ENCODE peak calls at places on chromosomes 11 and 22, in five cellular contexts. T, W, O, E and H are unnamed samples. For H3K4me1, the result is how much of the 10 kb centered on the place peaks cover.

GRCh38 chr22:11253000-11253511 is 4274.9 kb upstream of the OR11H1 start:
- DNase-seq in T (no peak), W (no peak), O (no peak), E (no peak), H (peak)

GRCh38 chr11:19988598-19988997 is 171.7 kb downstream of the DBX1 start:
- DNase-seq in T (peak), W (peak), O (no peak), E (no peak), H (no peak)

GRCh38 chr22:28718044-28718443 is 23.6 kb downstream of the CHEK2 start:
- DNase-seq in T (no peak), W (no peak), O (no peak), E (no peak), H (no peak)

GRCh38 chr11:65427691-65428577 is 5.3 kb downstream of the NEAT1 start:
- DNase-seq in T (no peak), W (peak), O (peak), E (peak), H (peak)

GRCh38 chr22:44305888-44306287 is 6.9 kb downstream of the SHISAL1 start:
- DNase-seq in T (no peak), W (no peak), O (no peak), E (no peak), H (no peak)

GRCh38 chr11:9802291-9802861 is 138.5 kb downstream of the SWAP70 start:
- DNase-seq in T (no peak), W (no peak), O (no peak), E (no peak), H (no peak)

GRCh38 chr11:124638500-124638899 is 15.8 kb downstream of the TBRG1 start:
- DNase-seq in T (no peak), W (no peak), O (no peak), E (no peak), H (no peak)

GRCh38 chr22:37739000-37739399 is 42.2 kb downstream of the TRIOBP start:
- DNase-seq in T (peak), W (no peak), O (no peak), E (no peak), H (no peak)

GRCh38 chr11:9461068-9461759 is 402 bp downstream of the ZNF143 start:
- DNase-seq in T (peak), W (peak), O (peak), E (peak), H (peak)

GRCh38 chr22:20775342-20775895 is 1.5 kb downstream of the SERPIND1 start:
- DNase-seq in T (no peak), W (no peak), O (no peak), E (no peak), H (no peak)

GRCh38 chr11:45045692-45046471 is 95.2 kb upstream of the TP53I11 start:
- DNase-seq in T (peak), W (no peak), O (peak), E (no peak), H (no peak)

GRCh38 chr11:12129227-12129626 is 18.8 kb downstream of the MICAL2 start:
- DNase-seq in T (no peak), W (no peak), O (no peak), E (no peak), H (no peak)

GRCh38 chr11:12126352-12127019 is 16.1 kb downstream of the MICAL2 start:
- DNase-seq in T (no peak), W (peak), O (peak), E (no peak), H (no peak)

GRCh38 chr11:12130180-12130980 is 20.0 kb downstream of the MICAL2 start:
- DNase-seq in T (no peak), W (no peak), O (peak), E (no peak), H (no peak)

GRCh38 chr11:12127206-12127898 is 17.0 kb downstream of the MICAL2 start:
- DNase-seq in T (no peak), W (no peak), O (no peak), E (no peak), H (no peak)

GRCh38 chr11:12128191-12128841 is 17.9 kb downstream of the MICAL2 start:
- DNase-seq in T (no peak), W (no peak), O (no peak), E (no peak), H (no peak)
- H3K4me1 ChIP-seq in T (half or more), W (under half), O (under half), E (under half), H (under half)

DNA sequence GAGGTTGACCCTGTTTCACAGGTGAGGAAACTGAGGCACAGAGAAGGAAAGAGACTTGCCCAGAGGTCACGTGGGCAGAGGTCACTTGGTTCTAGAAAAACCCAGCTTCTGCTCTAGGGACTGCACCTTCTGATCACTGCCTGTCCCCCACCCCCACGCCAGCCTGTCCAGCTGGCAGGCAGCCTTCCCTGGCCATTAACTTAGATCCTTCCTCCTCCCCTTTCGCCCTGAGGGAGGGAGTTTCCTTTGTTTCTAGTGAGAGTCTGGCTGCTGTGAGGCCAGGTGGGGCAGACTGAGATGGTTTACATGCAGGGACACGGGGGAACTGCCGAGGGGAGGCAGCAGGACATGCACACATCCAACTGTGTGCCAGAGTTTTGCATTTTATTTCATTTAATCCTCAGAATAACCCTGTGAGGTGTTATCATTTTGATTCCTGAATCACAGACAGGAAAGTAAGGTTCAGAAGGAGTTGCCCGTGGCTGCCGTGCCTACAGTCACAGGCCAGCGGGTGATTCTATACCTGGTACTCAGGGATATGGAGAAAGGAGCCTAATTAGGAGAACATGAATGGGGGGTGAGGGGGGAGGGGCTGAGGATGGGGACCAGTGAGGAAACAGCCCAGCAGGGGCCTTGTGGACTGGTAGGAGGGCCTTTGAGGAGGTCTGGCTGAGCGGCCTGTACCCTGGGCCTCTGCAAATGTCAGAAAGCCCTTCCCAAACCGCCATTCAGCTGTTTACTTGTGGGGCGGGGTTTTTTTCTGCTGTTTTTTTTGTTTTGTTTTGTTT is 3.4 kb downstream of the FAM83F start:
- DNase-seq in T (peak), W (peak), O (peak), E (no peak), H (no peak)
- H3K4me1 ChIP-seq in T (under half), W (under half), O (under half), E (under half), H (under half)

GRCh38 chr22:46795845-46796565 is 33.6 kb downstream of the TBC1D22A start:
- DNase-seq in T (no peak), W (no peak), O (no peak), E (no peak), H (no peak)
- H3K4me1 ChIP-seq in T (under half), W (under half), O (under half), E (under half), H (under half)

DNA sequence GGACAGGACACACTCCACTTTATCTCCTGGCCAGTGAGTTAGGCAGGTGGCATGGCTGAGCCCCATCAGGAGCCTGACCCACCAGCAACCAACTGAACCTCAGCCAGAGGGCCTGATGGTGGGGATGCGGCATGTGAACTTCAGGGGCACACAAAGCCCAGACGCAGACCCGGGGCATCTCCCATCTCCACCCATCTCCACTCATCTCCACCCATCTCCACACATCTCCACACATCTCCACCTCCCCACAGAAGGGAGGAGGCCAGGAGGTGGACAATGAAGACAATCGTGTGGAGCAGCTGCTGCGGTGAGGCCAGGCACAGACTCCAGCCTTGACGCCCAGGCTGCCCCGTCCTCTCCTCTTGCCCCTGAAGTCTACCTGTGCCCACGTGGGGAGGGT is 340.8 kb downstream of the CTTN start:
- DNase-seq in T (no peak), W (no peak), O (no peak), E (no peak), H (no peak)
- H3K4me1 ChIP-seq in T (under half), W (under half), O (under half), E (under half), H (under half)

GRCh38 chr22:17939011-17939410 is 85.3 kb downstream of the MICAL3 start:
- DNase-seq in T (no peak), W (no peak), O (peak), E (no peak), H (no peak)
- H3K4me1 ChIP-seq in T (half or more), W (under half), O (under half), E (under half), H (under half)

GRCh38 chr11:119686483-119686882 is 42.5 kb downstream of the NECTIN1 start:
- DNase-seq in T (no peak), W (no peak), O (no peak), E (no peak), H (no peak)
- H3K4me1 ChIP-seq in T (under half), W (under half), O (under half), E (under half), H (half or more)

GRCh38 chr11:129281471-129282268 is 89.5 kb upstream of the ARHGAP32 start:
- DNase-seq in T (no peak), W (no peak), O (no peak), E (no peak), H (no peak)

GRCh38 chr11:129278586-129279319 is 86.6 kb upstream of the ARHGAP32 start:
- DNase-seq in T (no peak), W (peak), O (peak), E (no peak), H (no peak)

GRCh38 chr11:129279326-129280026 is 87.4 kb upstream of the ARHGAP32 start:
- DNase-seq in T (peak), W (peak), O (peak), E (peak), H (no peak)

GRCh38 chr11:129282634-129283033 is 90.5 kb upstream of the ARHGAP32 start:
- DNase-seq in T (no peak), W (no peak), O (no peak), E (no peak), H (no peak)

DNA sequence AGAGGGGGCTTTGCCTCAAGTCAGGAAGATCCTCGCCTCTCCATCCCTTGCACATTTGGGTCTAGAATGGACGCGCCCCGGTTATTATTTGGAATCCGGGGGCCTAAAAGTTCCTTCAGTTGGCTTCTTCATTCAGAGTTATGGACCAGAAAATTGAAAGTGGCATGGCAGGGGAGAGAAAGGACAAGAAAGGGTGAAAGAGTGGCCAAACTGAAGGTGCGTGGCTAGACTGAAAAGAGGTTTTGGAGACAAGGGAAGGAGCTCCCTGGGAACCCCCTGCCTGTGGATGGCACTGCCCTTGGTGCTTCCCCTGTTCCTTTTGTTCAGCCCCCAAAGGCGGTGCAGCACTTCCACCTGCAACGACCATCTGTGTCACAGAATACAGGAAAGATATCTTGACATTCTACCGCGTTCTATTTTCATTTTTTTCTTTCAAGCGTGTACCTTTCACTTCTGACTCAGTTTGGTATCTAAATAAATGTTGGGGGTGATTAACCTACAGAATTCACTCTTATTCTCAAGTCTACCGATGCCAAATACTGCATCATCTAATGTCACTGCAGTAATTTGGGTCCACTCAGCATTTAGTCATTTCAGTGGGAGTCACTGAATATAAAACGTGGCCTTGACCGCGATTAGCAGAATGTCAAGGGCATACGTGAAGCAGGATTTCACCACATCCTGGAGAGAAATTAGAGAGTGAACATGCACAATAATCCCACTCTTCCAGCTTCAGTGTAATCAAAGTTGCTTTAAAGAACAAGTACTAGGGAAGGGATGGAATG is 88.1 kb upstream of the ARHGAP32 start:
- DNase-seq in T (no peak), W (no peak), O (peak), E (no peak), H (no peak)
- H3K4me1 ChIP-seq in T (under half), W (under half), O (under half), E (under half), H (under half)

DNA sequence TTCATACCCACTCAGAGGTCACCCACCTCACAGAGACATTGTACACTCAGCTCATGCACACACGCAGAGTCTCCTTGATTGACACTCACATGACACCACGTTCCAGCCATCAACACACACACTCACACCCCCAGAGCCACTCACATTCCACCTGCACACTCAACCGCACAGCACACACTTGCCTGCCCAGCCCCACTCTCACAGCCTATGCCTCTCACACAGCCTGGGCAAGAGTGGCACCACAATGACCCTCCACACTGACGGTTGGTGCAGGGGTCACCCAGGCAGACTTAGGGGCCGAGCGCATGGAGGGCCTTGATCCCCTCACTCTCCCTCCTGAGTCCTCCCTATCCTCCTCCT is 2.2 kb downstream of the SPI1 start:
- DNase-seq in T (no peak), W (no peak), O (no peak), E (no peak), H (no peak)
- H3K4me1 ChIP-seq in T (under half), W (under half), O (under half), E (under half), H (under half)